ENCODE peak calls at places on chromosomes 12 and 14, in four cellular contexts. One of them, this sample, is unnamed.
A peak's percentile ranks its signal among the peaks of the same experiment; 100 is the strongest.

GRCh38 chr12:56078931-56079728 is 835 bp upstream of the ERBB3 start:
- DNase-seq in activated T-cell treated with anti-CD3 and anti-CD28 coated beads for 4 hours: peak; percentile 24
- DNase-seq in heart right ventricle: peak; percentile 81
- DNase-seq in astrocyte of the spinal cord: peak; percentile 85
- DNase-seq in this sample: peak; percentile 98

GRCh38 chr12:94173660-94174265 is 25.4 kb downstream of the PLXNC1 start:
- DNase-seq in activated T-cell treated with anti-CD3 and anti-CD28 coated beads for 4 hours: no peak
- DNase-seq in astrocyte of the spinal cord: no peak
- DNase-seq in heart right ventricle: no peak
- DNase-seq in this sample: no peak

GRCh38 chr12:48969847-48970701 is 1.5 kb downstream of the WNT10B start:
- DNase-seq in heart right ventricle: no peak
- DNase-seq in astrocyte of the spinal cord: no peak
- DNase-seq in activated T-cell treated with anti-CD3 and anti-CD28 coated beads for 4 hours: no peak
- DNase-seq in this sample: no peak

GRCh38 chr14:77213657-77214016 is 32.0 kb downstream of the TMEM63C start:
- DNase-seq in activated T-cell treated with anti-CD3 and anti-CD28 coated beads for 4 hours: no peak
- DNase-seq in astrocyte of the spinal cord: no peak
- DNase-seq in heart right ventricle: no peak
- DNase-seq in this sample: no peak

GRCh38 chr14:85421166-85421877 is 108.6 kb upstream of the FLRT2 start:
- DNase-seq in activated T-cell treated with anti-CD3 and anti-CD28 coated beads for 4 hours: no peak
- DNase-seq in astrocyte of the spinal cord: peak; percentile 47
- DNase-seq in heart right ventricle: no peak
- DNase-seq in this sample: no peak

GRCh38 chr14:51610766-51611165 is 40.9 kb upstream of the FRMD6 start:
- DNase-seq in astrocyte of the spinal cord: peak; percentile 45
- DNase-seq in heart right ventricle: no peak
- DNase-seq in activated T-cell treated with anti-CD3 and anti-CD28 coated beads for 4 hours: no peak
- DNase-seq in this sample: no peak

GRCh38 chr12:64938179-64938578 is 113.7 kb downstream of the TBC1D30 start:
- DNase-seq in activated T-cell treated with anti-CD3 and anti-CD28 coated beads for 4 hours: no peak
- DNase-seq in heart right ventricle: no peak
- DNase-seq in astrocyte of the spinal cord: no peak
- DNase-seq in this sample: no peak

GRCh38 chr14:72256055-72256454 is 323.8 kb downstream of the RGS6 start:
- DNase-seq in astrocyte of the spinal cord: no peak
- DNase-seq in activated T-cell treated with anti-CD3 and anti-CD28 coated beads for 4 hours: no peak
- DNase-seq in heart right ventricle: no peak
- DNase-seq in this sample: peak; percentile 18

GRCh38 chr12:32568241-32568640 is 110.9 kb upstream of the DNM1L start:
- DNase-seq in astrocyte of the spinal cord: peak; percentile 87
- DNase-seq in activated T-cell treated with anti-CD3 and anti-CD28 coated beads for 4 hours: no peak
- DNase-seq in heart right ventricle: no peak
- DNase-seq in this sample: no peak

GRCh38 chr14:22487941-22488340 is 101.1 kb downstream of the DAD1 start:
- DNase-seq in astrocyte of the spinal cord: no peak
- DNase-seq in activated T-cell treated with anti-CD3 and anti-CD28 coated beads for 4 hours: no peak
- DNase-seq in heart right ventricle: no peak
- DNase-seq in this sample: no peak

GRCh38 chr12:120368789-120369475 is at the start of gene MSI1:
- DNase-seq in activated T-cell treated with anti-CD3 and anti-CD28 coated beads for 4 hours: no peak
- DNase-seq in astrocyte of the spinal cord: no peak
- DNase-seq in heart right ventricle: no peak
- DNase-seq in this sample: no peak

GRCh38 chr14:89681086-89682018 is 264.3 kb upstream of the FOXN3 start:
- DNase-seq in activated T-cell treated with anti-CD3 and anti-CD28 coated beads for 4 hours: peak; percentile 51
- DNase-seq in astrocyte of the spinal cord: no peak
- DNase-seq in heart right ventricle: no peak
- DNase-seq in this sample: no peak

GRCh38 chr14:68208726-68209125 is 389.1 kb downstream of the RAD51B start:
- DNase-seq in heart right ventricle: no peak
- DNase-seq in activated T-cell treated with anti-CD3 and anti-CD28 coated beads for 4 hours: no peak
- DNase-seq in astrocyte of the spinal cord: no peak
- DNase-seq in this sample: no peak

GRCh38 chr12:94788298-94788697 is 137.9 kb upstream of the TMCC3 start:
- DNase-seq in heart right ventricle: no peak
- DNase-seq in astrocyte of the spinal cord: no peak
- DNase-seq in activated T-cell treated with anti-CD3 and anti-CD28 coated beads for 4 hours: no peak
- DNase-seq in this sample: no peak